ENCODE peak calls at places on chromosomes 16 and 17, in four cellular contexts. A, W, Q and U are unnamed samples. For H3K4me1, the result is how much of the 10 kb centered on the place peaks cover.

GRCh38 chr16:66300501-66300900 is 66.0 kb upstream of the CDH5 start:
- DNase-seq in A (no peak), W (no peak), Q (no peak), U (no peak)

GRCh38 chr16:67082891-67083290 is 26.9 kb upstream of the PHAF1 start:
- DNase-seq in Q (no peak), W (no peak), A (no peak), U (peak)

GRCh38 chr16:85821441-85821901 is 22.0 kb downstream of the COX4I1 start:
- DNase-seq in W (peak), Q (peak), A (peak), U (peak)

GRCh38 chr17:4721203-4722135 is 9.8 kb upstream of the MED11 start:
- DNase-seq in W (no peak), A (peak), Q (peak), U (no peak)

GRCh38 chr17:9811086-9811485 is 10.8 kb downstream of the GSG1L2 start:
- DNase-seq in Q (no peak), A (no peak), W (no peak), U (no peak)

GRCh38 chr17:530851-531250 is 178.2 kb upstream of the RPH3AL start:
- DNase-seq in Q (no peak), W (no peak), A (no peak), U (no peak)

GRCh38 chr16:55323637-55324490 is at the start of gene IRX6:
- DNase-seq in Q (no peak), A (no peak), W (peak), U (peak)

GRCh38 chr17:78381601-78382168 is 3.2 kb downstream of the PGS1 start:
- DNase-seq in W (no peak), Q (no peak), A (peak), U (peak)

GRCh38 chr16:72561-73537 is at the start of gene RHBDF1:
- DNase-seq in W (peak), A (no peak), Q (peak), U (peak)

GRCh38 chr16:57590654-57591085 is 37.8 kb upstream of the ADGRG1 start:
- DNase-seq in A (no peak), Q (no peak), W (no peak), U (peak)

GRCh38 chr17:38906429-38907172 is 18.8 kb upstream of the LASP1NB start:
- DNase-seq in Q (no peak), W (no peak), A (no peak), U (no peak)

GRCh38 chr17:77313831-77314230 is 173.1 kb downstream of the SEC14L1 start:
- DNase-seq in W (no peak), Q (peak), A (no peak), U (no peak)

GRCh38 chr16:65323655-65324237 is 201.9 kb upstream of the CDH11 start:
- DNase-seq in W (no peak), A (no peak), Q (no peak), U (no peak)

GRCh38 chr16:29148867-29149272 is 164.0 kb downstream of the LAT start:
- DNase-seq in A (peak), Q (no peak), W (peak), U (no peak)

GRCh38 chr17:19904924-19905323 is 37.2 kb upstream of the ULK2 start:
- DNase-seq in A (no peak), W (no peak), Q (peak), U (no peak)

GRCh38 chr16:48001306-48001885 is 154.4 kb downstream of the ABCC12 start:
- DNase-seq in Q (no peak), A (no peak), W (no peak), U (no peak)

GRCh38 chr17:58960068-58960467 is 146.6 kb downstream of the TRIM37 start:
- DNase-seq in Q (no peak), W (no peak), A (no peak), U (peak)

GRCh38 chr16:19419691-19420060 is 2.0 kb downstream of the TMC5 start:
- DNase-seq in Q (no peak), A (no peak), W (no peak), U (peak)

GRCh38 chr16:64225696-64226095 is 896.2 kb downstream of the CDH11 start:
- DNase-seq in A (no peak), Q (no peak), W (no peak), U (peak)

GRCh38 chr17:50209472-50210248 is 8.2 kb upstream of the COL1A1 start:
- DNase-seq in Q (peak), W (peak), A (no peak), U (peak)

GRCh38 chr17:82937411-82938371 is 97.9 kb upstream of the ZNF750 start:
- DNase-seq in Q (peak), W (peak), A (no peak), U (no peak)

GRCh38 chr17:60087882-60088669 is 9.4 kb upstream of the HEATR6 start:
- DNase-seq in Q (peak), A (no peak), W (no peak), U (peak)

GRCh38 chr16:17724242-17724898 is 253.6 kb upstream of the XYLT1 start:
- DNase-seq in W (no peak), Q (no peak), A (no peak), U (peak)

DNA sequence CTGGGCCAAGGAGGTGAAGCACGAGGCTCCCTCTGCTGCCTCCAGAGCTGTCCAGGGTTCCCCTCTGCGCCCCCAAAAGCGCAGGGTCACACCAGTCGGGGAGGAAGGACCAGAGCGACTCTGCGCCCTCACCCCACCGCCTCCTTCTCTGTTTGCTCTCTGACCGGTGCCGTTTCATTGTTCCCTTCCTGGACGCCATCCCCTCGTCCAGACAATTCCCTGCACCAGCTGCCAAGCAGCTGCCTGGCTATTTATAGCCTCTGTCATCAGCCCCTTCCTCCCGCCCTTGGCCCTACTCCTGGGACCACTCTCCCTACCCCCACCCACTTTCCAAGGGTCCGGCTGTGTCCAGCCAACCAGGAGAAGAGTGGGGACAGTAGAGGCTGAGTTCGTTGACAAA is 68.8 kb upstream of the CREBBP start:
- DNase-seq in A (no peak), Q (no peak), W (peak), U (no peak)
- H3K4me1 ChIP-seq in A (under half), Q (under half), W (under half), U (under half)

DNA sequence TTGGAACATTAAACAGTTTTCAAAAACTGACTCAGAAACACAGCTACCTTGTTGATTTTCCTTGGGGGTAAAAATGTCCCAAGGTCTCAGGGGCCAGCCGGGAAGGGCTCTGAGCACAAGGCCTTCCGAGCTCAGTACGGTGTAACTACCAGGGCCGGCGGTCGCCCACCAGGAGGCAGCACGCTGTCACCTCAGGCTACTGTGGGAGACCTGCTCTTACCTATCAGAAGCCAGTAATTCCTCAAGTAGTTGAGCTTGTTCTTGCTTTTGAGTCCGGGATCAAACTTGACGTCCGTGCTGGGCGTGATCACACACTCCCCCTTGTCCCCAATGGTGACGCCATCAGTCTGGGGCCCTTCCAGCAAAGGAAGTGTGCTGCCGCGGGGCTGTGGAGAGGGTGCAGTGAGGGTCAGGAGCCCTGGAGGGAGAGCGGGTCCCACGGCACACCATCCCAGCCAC is 43.4 kb upstream of the ICAM2 start:
- DNase-seq in Q (peak), A (peak), W (peak), U (peak)
- H3K27ac ChIP-seq in Q (peak), A (peak), W (no peak), U (no peak)

GRCh38 chr17:57954421-57955182 is 610 bp downstream of the CUEDC1 start:
- DNase-seq in W (peak), Q (peak), A (no peak), U (peak)

GRCh38 chr17:57953703-57954420 is 1.4 kb downstream of the CUEDC1 start:
- DNase-seq in W (peak), Q (peak), A (no peak), U (no peak)

GRCh38 chr17:57955183-57955952 is at the start of gene CUEDC1:
- DNase-seq in W (peak), A (peak), Q (peak), U (peak)

GRCh38 chr17:57956311-57957119 is 1.3 kb upstream of the CUEDC1 start:
- DNase-seq in Q (peak), A (peak), W (no peak), U (no peak)

DNA sequence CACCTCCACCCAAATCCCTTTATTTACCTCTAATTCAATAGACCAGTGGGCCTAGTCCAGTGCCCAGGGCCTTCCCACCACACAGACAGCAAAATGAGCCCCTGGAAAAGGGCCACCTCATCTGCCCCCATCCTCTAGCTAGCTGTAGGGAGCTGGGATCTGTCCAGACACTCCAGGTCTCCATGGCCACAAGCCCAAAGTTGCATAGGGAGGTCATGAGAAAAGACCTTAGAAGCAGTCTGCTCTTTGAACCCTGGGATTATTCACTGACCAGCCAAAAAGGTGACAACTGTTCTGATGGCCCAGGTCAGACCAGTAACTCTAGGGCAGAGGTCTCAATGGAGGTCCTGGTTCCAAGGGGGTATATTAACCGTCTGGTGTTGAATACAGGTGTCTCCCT is 2.0 kb downstream of the CUEDC1 start:
- DNase-seq in W (no peak), Q (no peak), A (no peak), U (no peak)
- H3K4me1 ChIP-seq in W (under half), Q (half or more), A (under half), U (under half)

GRCh38 chr16:10921536-10922327 is 20.5 kb downstream of the DEXI start:
- DNase-seq in W (no peak), A (no peak), Q (no peak), U (peak)
- H3K27ac ChIP-seq in W (no peak), A (no peak), Q (peak), U (peak)

DNA sequence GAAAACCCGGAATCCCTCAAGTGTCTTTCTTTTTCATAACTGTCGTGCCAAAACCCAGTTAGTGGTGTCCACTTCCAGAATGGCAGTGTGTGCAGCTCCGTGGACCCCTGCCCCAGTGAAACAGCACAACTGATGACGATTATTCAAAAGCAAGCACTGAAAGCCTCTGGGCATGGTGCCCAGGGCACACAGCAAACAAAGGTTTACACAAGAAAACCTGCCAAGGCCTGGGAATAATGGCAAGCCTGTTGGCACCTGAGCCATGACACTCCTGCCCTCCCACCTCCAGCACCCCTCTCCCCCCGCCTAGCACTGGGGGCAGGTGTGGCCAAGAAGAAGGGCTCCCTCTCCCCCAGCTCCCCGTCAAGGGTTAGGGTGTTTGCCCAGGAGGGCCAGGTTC is 2.8 kb downstream of the PKMYT1 start:
- DNase-seq in Q (no peak), A (no peak), W (no peak), U (no peak)
- H3K4me1 ChIP-seq in Q (under half), A (under half), W (under half), U (under half)

GRCh38 chr17:33438578-33438977 is 145.5 kb upstream of the ASIC2 start:
- DNase-seq in W (no peak), A (no peak), Q (no peak), U (no peak)

GRCh38 chr17:33444731-33445130 is 151.6 kb upstream of the ASIC2 start:
- DNase-seq in A (no peak), Q (no peak), W (no peak), U (no peak)

GRCh38 chr17:33447090-33447489 is 154.0 kb upstream of the ASIC2 start:
- DNase-seq in A (no peak), Q (no peak), W (no peak), U (no peak)

GRCh38 chr17:33438136-33438535 is 145.0 kb upstream of the ASIC2 start:
- DNase-seq in Q (no peak), W (no peak), A (no peak), U (no peak)

DNA sequence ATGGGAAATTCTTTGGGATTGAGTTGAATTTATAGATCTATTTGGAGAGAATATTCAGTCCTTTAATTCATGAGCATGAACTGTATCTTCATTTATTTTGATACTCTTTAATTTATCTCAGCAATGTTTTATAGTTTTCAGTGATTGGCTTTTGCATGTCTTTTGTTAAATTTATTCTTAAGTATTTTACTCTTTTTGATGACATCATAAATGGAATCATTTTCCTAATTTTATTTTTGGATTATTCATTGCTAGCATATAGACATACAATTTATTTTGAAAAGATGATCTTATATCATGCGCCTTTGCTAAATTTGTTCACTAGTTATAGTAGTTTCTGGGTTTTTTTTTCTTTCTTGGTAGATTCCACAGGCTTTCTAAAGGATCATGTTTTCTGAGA is 149.2 kb upstream of the ASIC2 start:
- DNase-seq in Q (no peak), A (no peak), W (no peak), U (no peak)
- H3K27ac ChIP-seq in Q (no peak), A (no peak), W (no peak), U (no peak)

DNA sequence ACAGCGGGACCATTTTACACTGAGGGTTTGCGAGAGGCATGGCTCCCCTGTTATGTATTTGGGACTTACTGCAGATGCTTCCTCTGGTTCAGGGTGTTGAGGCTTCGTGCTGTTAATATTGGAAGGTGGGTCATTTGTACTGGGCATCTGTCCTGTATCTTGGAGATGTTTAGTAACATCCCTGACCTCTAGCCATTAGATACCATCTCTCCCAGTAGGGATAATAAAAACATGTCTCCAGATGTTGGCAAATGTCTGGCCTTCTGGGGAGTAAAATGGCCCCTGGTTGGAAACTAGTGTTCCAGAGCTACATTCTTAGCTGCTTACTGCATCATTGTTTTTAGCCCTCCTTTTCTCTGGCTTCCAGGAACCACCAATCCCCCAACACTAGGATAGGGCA is 388.0 kb downstream of the WWOX start:
- DNase-seq in W (no peak), Q (no peak), A (no peak), U (no peak)
- H3K4me1 ChIP-seq in W (under half), Q (under half), A (under half), U (under half)

GRCh38 chr17:64278614-64279013 is 15.6 kb upstream of the TEX2 start:
- DNase-seq in Q (no peak), W (no peak), A (no peak), U (peak)
- H3K27ac ChIP-seq in Q (no peak), W (no peak), A (no peak), U (no peak)

DNA sequence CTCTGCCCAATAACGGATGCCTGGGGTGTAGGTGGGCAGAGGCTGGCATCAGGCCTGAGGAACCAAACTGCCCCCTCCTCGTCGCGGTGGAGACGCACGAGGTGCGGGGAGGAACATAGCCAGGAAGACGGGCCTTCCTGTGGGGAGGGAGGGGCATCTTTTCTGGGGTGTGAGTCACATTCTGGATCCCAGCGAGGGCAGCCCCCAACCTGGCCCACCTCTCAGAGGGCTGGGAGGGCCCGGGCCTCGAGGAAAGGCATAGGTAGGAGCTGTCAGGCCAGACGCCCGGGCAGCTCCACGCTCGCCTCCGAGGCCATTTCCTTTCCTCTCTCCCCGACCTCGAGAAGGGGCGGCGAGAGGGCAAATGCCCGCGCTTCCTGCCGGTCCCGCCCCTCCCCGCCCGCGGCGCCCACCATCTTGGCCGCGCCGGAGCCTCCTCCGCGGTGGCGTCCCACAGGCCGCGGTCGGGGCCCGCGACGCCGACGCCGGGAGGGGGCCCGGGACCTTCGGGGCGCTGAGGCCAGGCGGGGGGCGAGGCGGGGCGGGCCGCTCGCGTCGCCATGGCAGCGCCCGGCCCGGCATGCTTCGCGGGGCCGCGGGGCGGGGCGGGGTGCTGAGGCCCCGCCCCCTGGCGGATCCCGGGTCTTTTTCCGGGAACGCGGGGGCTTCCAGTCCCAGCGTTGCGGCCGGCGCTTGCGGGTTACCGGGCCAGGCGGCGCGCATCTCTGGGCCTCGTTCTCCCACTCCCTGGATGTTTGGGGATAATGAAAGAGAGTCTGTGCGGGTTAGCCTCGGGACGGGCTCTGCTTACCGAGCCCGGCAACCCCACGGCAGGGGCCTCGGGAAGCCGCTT is 13.2 kb downstream of the RAI1 start:
- DNase-seq in Q (peak), W (peak), A (peak), U (peak)
- H3K4me1 ChIP-seq in Q (half or more), W (under half), A (under half), U (under half)

DNA sequence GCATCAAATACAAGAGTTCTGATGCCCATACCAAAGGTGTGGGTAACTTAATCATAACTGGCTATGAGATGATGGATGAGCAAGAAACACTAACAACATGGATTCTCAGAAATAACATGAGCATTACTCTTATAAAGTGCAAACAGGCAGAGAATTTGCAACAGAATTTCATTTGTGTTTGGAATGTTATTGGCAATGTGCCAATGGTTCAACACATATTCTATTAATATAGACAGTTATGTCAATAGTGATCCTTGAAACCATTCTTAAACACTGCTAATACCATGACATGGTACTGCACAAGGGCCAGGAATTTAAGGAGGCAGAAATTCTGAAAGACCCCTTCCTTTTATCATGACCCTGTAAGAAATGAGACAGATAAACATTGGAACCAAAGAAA is 217.1 kb upstream of the WSB1 start:
- DNase-seq in W (no peak), A (no peak), Q (no peak), U (peak)
- H3K27ac ChIP-seq in W (no peak), A (no peak), Q (no peak), U (no peak)